ENCODE peak calls at places on chromosomes 16 and 17, in six cellular contexts. H is adrenal gland, D is transverse colon, P is tibial nerve, M is thyroid gland, G is A549. X is an unnamed sample.
A peak's percentile ranks its signal among the peaks of the same experiment; 100 is the strongest.

GRCh38 chr17:77999413-78000173 is 41.1 kb downstream of the TNRC6C start:
- DNase-seq in G (no peak), D (no peak), P (no peak), H (no peak), M (no peak), X (no peak)

GRCh38 chr16:67675579-67675935 is 8.9 kb downstream of the C16orf86 start:
- DNase-seq in H (no peak), M (no peak), P (no peak), G (no peak), D (no peak), X (peak; percentile 19)

GRCh38 chr16:69566437-69567030 is 768 bp downstream of the NFAT5 start:
- DNase-seq in G (peak; percentile 79), H (peak; percentile 67), D (peak; percentile 60), P (peak; percentile 50), M (peak; percentile 66), X (peak; percentile 75)

GRCh38 chr16:10828851-10829331 is 10.3 kb upstream of the TVP23A start:
- DNase-seq in G (no peak), D (peak; percentile 86), H (peak; percentile 90), P (peak; percentile 84), M (peak; percentile 99), X (peak; percentile 98)

GRCh38 chr17:42520540-42520951 is 15.5 kb upstream of the NAGLU start:
- DNase-seq in G (no peak), H (no peak), D (no peak), P (no peak), M (no peak), X (no peak)

GRCh38 chr17:14143678-14144077 is 74.4 kb downstream of the COX10 start:
- DNase-seq in M (no peak), D (peak; percentile 17), H (no peak), G (no peak), P (no peak), X (no peak)

GRCh38 chr17:44170499-44171201 is at the start of gene ASB16:
- DNase-seq in M (peak; percentile 74), H (no peak), D (no peak), P (no peak), G (no peak), X (peak; percentile 77)

GRCh38 chr16:77396461-77396860 is 38.4 kb downstream of the ADAMTS18 start:
- DNase-seq in P (no peak), M (no peak), D (no peak), H (no peak), G (no peak), X (no peak)

GRCh38 chr17:18970582-18971480 is 18.9 kb downstream of the SLC5A10 start:
- DNase-seq in G (peak; percentile 38), D (no peak), P (no peak), M (no peak), H (no peak), X (no peak)

GRCh38 chr17:74512624-74513084 is 18.6 kb downstream of the CD300LB start:
- DNase-seq in H (no peak), P (no peak), M (no peak), D (no peak), G (peak; percentile 15), X (no peak)

GRCh38 chr17:74574489-74575142 is 7.3 kb upstream of the CD300H start:
- DNase-seq in H (no peak), D (peak; percentile 16), M (no peak), G (no peak), P (no peak), X (no peak)

GRCh38 chr16:81715358-81716196 is 63.5 kb upstream of the PLCG2 start:
- DNase-seq in D (no peak), G (no peak), M (no peak), P (no peak), H (no peak), X (no peak)

GRCh38 chr17:59845595-59846390 is 47.0 kb downstream of the TUBD1 start:
- DNase-seq in M (peak; percentile 39), G (peak; percentile 99), H (no peak), D (peak; percentile 81), P (peak; percentile 48), X (no peak)
- TF ChIP-seq POLR2A in M (no peak), G (no peak), H (peak; percentile 19), D (peak; percentile 55), P (no peak), X (no peak)

GRCh38 chr17:8273884-8274444 is 14.5 kb upstream of the RANGRF start:
- DNase-seq in M (no peak), G (no peak), P (no peak), D (no peak), H (no peak), X (no peak)
- H3K27ac ChIP-seq in M (no peak overlapping the region), G (no peak overlapping the region), P (no peak overlapping the region), D (no peak overlapping the region), H (no peak overlapping the region), X (no peak overlapping the region)

DNA sequence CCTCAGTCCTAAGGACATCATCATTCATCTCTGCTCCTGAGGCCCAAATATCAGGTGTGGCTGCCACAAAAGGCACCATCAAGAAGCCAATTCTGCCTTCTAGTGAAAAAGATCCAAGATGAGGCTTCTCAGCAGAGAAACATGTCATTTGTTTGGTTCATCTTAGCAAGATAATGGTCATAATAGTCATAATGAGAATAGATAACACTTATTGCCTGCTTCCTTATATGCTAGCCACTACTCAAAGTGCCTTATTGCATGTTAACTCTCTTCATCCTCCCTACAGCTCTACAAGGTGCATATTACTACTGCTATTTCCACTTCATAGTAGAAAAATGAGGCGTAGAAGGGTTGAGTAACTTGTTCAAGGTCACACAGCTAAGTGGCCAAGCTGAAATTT is 45.0 kb upstream of the MRPS23 start:
- DNase-seq in P (no peak), M (no peak), D (no peak), H (no peak), G (no peak), X (no peak)
- TF ChIP-seq POLR2A in P (no peak), M (no peak), D (no peak), H (no peak), G (no peak), X (no peak)

GRCh38 chr16:4828567-4829320 is 18.3 kb downstream of the GLYR1 start:
- DNase-seq in M (no peak), G (no peak), D (peak; percentile 49), H (no peak), P (no peak), X (peak; percentile 77)
- H3K27ac ChIP-seq in M (no peak overlapping the region), G (no peak overlapping the region), D (peak overlapping the region; percentile 73), H (no peak overlapping the region), P (no peak overlapping the region), X (peak overlapping the region; percentile 84)

GRCh38 chr16:1505073-1505844 is 12.1 kb downstream of the TELO2 start:
- DNase-seq in P (no peak), G (no peak), D (no peak), M (no peak), H (no peak), X (no peak)
- TF ChIP-seq POLR2A in P (no peak), G (no peak), D (no peak), M (no peak), H (no peak), X (no peak)

X was measured in heart left ventricle.